ENCODE peak calls at places on chromosomes 11 and 22, in four cellular contexts. Q is endodermal cell, O is HepG2, S is fibroblast of lung. U is an unnamed sample. For H3K4me1 and H3K27me3, the result is how much of the 10 kb centered on the place peaks cover.

GRCh38 chr11:122181372-122181771 is 65.4 kb upstream of the BLID start:
- DNase-seq in Q (no peak), O (no peak), S (no peak), U (no peak)

GRCh38 chr11:70631624-70632047 is 233.3 kb downstream of the CTTN start:
- DNase-seq in S (no peak), O (no peak), Q (no peak), U (no peak)

GRCh38 chr11:75476716-75477613 is 44.0 kb upstream of the KLHL35 start:
- DNase-seq in O (no peak), Q (no peak), S (no peak), U (no peak)

GRCh38 chr11:134418119-134418840 is 6.2 kb upstream of the B3GAT1 start:
- DNase-seq in O (no peak), Q (no peak), S (peak), U (no peak)

GRCh38 chr11:117876341-117877119 is at the start of gene FXYD6:
- DNase-seq in Q (peak), O (no peak), S (peak), U (no peak)

GRCh38 chr11:35223429-35223828 is 84.5 kb downstream of the CD44 start:
- DNase-seq in O (no peak), Q (no peak), S (peak), U (no peak)

GRCh38 chr11:1674194-1674878 is 22.7 kb upstream of the KRTAP5-6 start:
- DNase-seq in O (no peak), Q (peak), S (no peak), U (no peak)

GRCh38 chr11:63908631-63909491 is 8.1 kb downstream of the RCOR2 start:
- DNase-seq in O (no peak), Q (peak), S (no peak), U (no peak)

GRCh38 chr11:17814546-17814945 is 80.0 kb downstream of the KCNC1 start:
- DNase-seq in S (no peak), O (no peak), Q (no peak), U (no peak)

GRCh38 chr11:117187799-117188481 is 9.4 kb downstream of the SIDT2 start:
- DNase-seq in Q (peak), O (no peak), S (no peak), U (no peak)

GRCh38 chr11:95262994-95263764 is 32.2 kb upstream of the SESN3 start:
- DNase-seq in O (no peak), S (no peak), Q (no peak), U (peak)

GRCh38 chr11:66297610-66298009 is 5.9 kb downstream of the TMEM151A start:
- DNase-seq in S (no peak), O (no peak), Q (peak), U (no peak)

GRCh38 chr22:36907464-36907863 is 6.0 kb upstream of the CSF2RB start:
- DNase-seq in Q (no peak), S (no peak), O (no peak), U (no peak)

GRCh38 chr22:45207981-45208664 is 32.6 kb downstream of the KIAA0930 start:
- DNase-seq in O (no peak), S (peak), Q (no peak), U (no peak)

GRCh38 chr11:96326954-96327353 is 16.0 kb downstream of the MAML2 start:
- DNase-seq in O (no peak), S (no peak), Q (no peak), U (no peak)

GRCh38 chr22:35784633-35785032 is 67.0 kb downstream of the APOL5 start:
- DNase-seq in S (no peak), O (no peak), Q (no peak), U (no peak)

GRCh38 chr22:40645579-40646197 is 9.2 kb upstream of the MRTFA start:
- DNase-seq in O (no peak), Q (no peak), S (no peak), U (no peak)

GRCh38 chr11:76803023-76803422 is 19.9 kb downstream of the TSKU start:
- DNase-seq in Q (no peak), O (no peak), S (peak), U (no peak)

DNA sequence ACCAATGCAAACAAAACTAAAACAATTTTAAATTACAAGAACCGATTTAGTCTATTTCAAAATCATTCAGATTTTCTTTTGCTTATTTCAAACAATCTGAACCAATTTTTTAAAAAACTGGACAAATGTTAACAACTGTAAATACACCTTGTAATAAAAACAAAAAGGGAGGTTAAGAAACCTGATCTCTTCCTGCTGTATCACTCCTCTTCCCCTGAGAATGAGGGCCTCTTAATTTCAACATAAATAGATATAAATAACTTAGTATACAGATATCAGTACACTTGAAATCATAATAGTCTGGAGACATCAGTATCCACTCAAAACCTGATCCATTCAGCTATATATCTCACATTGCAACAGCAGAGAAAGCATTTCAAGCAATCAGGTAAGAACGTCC is 346.5 kb downstream of the TTC28 start:
- DNase-seq in Q (no peak), O (no peak), S (no peak), U (no peak)
- H3K4me1 ChIP-seq in Q (under half), O (under half), S (under half), U (under half)

GRCh38 chr11:67375320-67376021 is 2.1 kb upstream of the CLCF1 start:
- DNase-seq in O (no peak), Q (peak), S (no peak), U (no peak)
- H3K27me3 ChIP-seq in O (under half), Q (under half), S (under half), U (under half)

GRCh38 chr22:38162881-38163843 is 18.5 kb downstream of the PLA2G6 start:
- DNase-seq in O (no peak), S (no peak), Q (no peak), U (no peak)
- H3K9ac ChIP-seq in O (peak), S (no peak), Q (no peak), U (no peak)

DNA sequence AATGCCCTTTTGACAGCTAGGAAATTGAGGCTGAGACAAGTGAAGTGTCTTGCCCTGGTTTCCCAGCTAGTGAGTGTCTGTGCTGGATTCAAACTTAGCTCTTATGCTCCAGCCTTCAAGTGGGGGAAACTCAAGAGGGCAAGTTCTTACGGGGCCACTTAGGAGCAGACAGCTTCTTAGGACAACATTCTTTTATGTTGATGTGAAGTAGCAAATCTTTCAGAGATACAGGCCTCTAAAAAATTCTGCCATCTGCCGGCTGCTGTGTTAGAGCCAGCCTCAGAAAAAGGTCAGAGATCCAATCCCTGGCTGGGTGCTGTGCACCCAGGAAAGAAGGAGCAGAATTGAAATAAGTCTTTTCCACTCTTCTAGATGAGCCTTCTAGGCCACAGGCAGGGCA is 26.6 kb downstream of the TIMP3 start:
- DNase-seq in O (no peak), S (no peak), Q (no peak), U (no peak)
- H3K4me1 ChIP-seq in O (under half), S (under half), Q (under half), U (under half)

DNA sequence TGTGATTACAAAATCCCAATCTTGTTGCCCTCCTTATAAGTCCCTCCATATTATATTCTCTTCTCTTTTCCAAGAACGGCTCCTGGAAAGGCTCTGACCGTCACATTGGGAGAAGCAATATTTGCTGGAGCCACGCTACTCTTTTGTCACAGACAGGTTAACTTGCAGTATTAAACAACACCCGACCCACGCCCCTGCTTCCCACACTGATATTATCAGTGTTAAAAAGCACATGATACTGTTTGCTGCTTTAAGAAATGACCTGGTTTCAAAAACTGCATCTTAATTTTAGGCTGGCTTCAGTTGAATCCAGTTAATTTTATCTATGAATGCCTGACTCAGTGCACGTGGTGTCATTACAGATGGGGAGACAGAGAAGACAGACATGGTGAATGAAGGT is 3.1 kb downstream of the FLI1 start:
- DNase-seq in O (no peak), S (no peak), Q (no peak), U (no peak)
- H3K27me3 ChIP-seq in O (under half), S (under half), Q (half or more), U (under half)

GRCh38 chr22:27773236-27773550 is 28.4 kb downstream of the MN1 start:
- DNase-seq in S (no peak), Q (no peak), O (no peak), U (no peak)
- H3K9ac ChIP-seq in S (no peak), Q (no peak), O (no peak), U (no peak)

GRCh38 chr11:132913886-132914285 is 618.4 kb downstream of the OPCML start:
- DNase-seq in S (no peak), O (no peak), Q (no peak), U (no peak)

GRCh38 chr11:132913295-132913694 is 619.0 kb downstream of the OPCML start:
- DNase-seq in O (no peak), Q (no peak), S (no peak), U (no peak)

GRCh38 chr11:132910016-132910760 is 622.1 kb downstream of the OPCML start:
- DNase-seq in Q (peak), O (no peak), S (no peak), U (no peak)

GRCh38 chr11:132909016-132909606 is 623.2 kb downstream of the OPCML start:
- DNase-seq in O (no peak), Q (no peak), S (no peak), U (no peak)

DNA sequence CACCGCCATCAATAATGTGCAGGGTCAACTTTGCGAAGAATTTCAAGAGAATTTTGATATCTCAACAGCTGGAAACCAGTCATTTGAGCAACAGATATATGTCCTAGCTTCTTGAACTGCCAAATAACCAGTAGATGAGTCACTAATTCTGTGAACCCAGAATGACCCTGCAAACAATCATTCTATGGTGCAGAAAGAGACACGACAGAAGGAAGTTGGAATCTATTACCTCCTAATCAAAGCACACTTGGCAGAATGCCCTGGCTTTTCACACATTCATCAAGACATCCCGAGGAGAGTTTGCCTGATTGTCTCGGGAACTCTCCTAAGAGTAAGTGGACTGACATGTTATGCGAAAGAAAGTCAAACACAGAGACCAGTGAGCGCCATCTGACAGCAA is 621.1 kb downstream of the OPCML start:
- DNase-seq in Q (no peak), O (no peak), S (peak), U (no peak)
- H3K4me1 ChIP-seq in Q (under half), O (under half), S (under half), U (under half)

DNA sequence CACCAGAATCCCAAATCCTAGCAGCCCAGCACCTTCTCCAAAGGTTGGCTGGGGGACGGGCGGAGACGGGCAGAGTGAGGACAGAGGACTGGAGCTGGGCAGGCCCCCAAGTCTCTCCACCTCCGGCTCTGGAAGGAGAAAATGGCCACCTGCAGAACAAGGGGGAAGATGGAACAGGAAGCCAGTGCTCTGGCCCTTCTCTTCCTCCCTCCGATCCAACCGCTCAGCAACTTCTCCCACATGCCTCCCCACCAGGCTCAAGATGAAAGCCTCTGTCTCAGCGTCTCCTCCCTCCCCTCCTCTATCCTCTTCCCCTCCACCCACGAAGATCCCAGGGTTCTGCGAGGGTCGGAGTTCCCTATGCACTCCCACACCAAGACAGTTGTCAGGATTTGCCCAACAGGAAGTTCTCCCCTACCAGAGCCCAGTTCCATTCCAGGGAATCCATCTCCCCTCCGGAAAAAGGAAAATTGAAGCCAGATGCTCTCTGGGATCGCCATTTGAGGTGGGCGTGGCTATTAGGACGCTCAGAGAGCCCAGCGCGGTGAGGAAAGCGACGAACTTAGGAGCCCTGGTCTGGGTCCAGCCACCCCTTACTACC is 20.0 kb downstream of the ADA2 start:
- DNase-seq in S (peak), O (no peak), Q (peak), U (no peak)
- H3K27me3 ChIP-seq in S (under half), O (under half), Q (under half), U (under half)

U was measured in Karpas-422.